ENCODE peak calls at places on chromosomes 16 and 17, in ten cellular contexts. Z is fibroblast of mammary gland, P is mucosa of descending colon, K is esophagus squamous epithelium, Q is lower lobe of right lung, V is thoracic aorta, S is Calu3, M is A549, U is HFF-Myc, G is dorsolateral prefrontal cortex. B is an unnamed sample.

GRCh38 chr17:4934173-4934979 is 2.3 kb downstream of the GP1BA start:
- DNase-seq in K (no peak), P (peak), G (no peak), Q (no peak), V (no peak), U (no peak), S (peak), M (no peak), Z (peak), B (no peak)

GRCh38 chr16:85331685-85332084 is 219.4 kb upstream of the CIBAR2 start:
- DNase-seq in G (no peak), K (no peak), U (no peak), Q (no peak), M (no peak), P (peak), Z (no peak), S (no peak), V (no peak), B (no peak)

GRCh38 chr17:1532836-1533602 is 16.6 kb upstream of the INPP5K start:
- DNase-seq in Q (no peak), V (no peak), K (no peak), S (no peak), M (no peak), P (peak), Z (no peak), U (no peak), G (peak), B (no peak)

GRCh38 chr16:88442811-88443576 is 10.1 kb upstream of the ZFPM1 start:
- DNase-seq in G (peak), M (peak), K (no peak), P (peak), U (no peak), Z (peak), S (peak), Q (peak), V (no peak), B (peak)

GRCh38 chr17:79890706-79891105 is 51.5 kb upstream of the CBX4 start:
- DNase-seq in P (no peak), G (no peak), Z (no peak), M (no peak), S (no peak), U (no peak), V (no peak), K (no peak), Q (no peak), B (no peak)

GRCh38 chr16:72983728-72984350 is 64.1 kb downstream of the ZFHX3 start:
- DNase-seq in G (no peak), Z (no peak), S (no peak), U (no peak), Q (no peak), V (no peak), P (no peak), M (no peak), K (no peak), B (no peak)

GRCh38 chr16:67209565-67209964 is 10.6 kb downstream of the ELMO3 start:
- DNase-seq in V (no peak), M (no peak), G (no peak), S (no peak), K (no peak), Q (no peak), U (no peak), Z (no peak), P (no peak), B (no peak)

GRCh38 chr16:801584-802363 is 1.2 kb upstream of the GNG13 start:
- DNase-seq in Q (no peak), G (no peak), V (no peak), S (no peak), P (no peak), K (no peak), M (no peak), Z (no peak), U (no peak), B (no peak)

GRCh38 chr16:81136331-81137011 is 40.3 kb upstream of the GCSH start:
- DNase-seq in M (no peak), U (no peak), K (no peak), Z (no peak), Q (no peak), P (no peak), V (no peak), S (no peak), G (peak), B (no peak)

GRCh38 chr16:28218109-28218508 is 6.3 kb upstream of the XPO6 start:
- DNase-seq in U (no peak), M (no peak), V (no peak), Z (peak), Q (no peak), G (no peak), K (no peak), S (peak), P (no peak), B (no peak)

GRCh38 chr17:15490634-15491261 is 23.3 kb upstream of the CDRT4 start:
- DNase-seq in Z (peak), G (peak), Q (no peak), V (no peak), M (no peak), S (peak), P (peak), U (peak), K (no peak), B (no peak)

GRCh38 chr16:57810197-57811024 is 8.1 kb upstream of the KIFC3 start:
- DNase-seq in Q (peak), P (peak), U (no peak), K (peak), M (peak), Z (peak), S (peak), V (peak), G (peak), B (no peak)

GRCh38 chr17:68605914-68606313 is 4.7 kb upstream of the FAM20A start:
- DNase-seq in Q (no peak), U (no peak), K (no peak), G (no peak), M (no peak), Z (no peak), S (no peak), V (no peak), P (no peak), B (no peak)

GRCh38 chr17:61475726-61476125 is 23.5 kb downstream of the TBX4 start:
- DNase-seq in V (no peak), P (peak), Q (peak), G (no peak), S (no peak), M (no peak), Z (peak), K (no peak), U (no peak), B (no peak)

GRCh38 chr17:31858647-31859486 is at the start of gene COPRS:
- DNase-seq in U (peak), Z (peak), P (peak), S (peak), K (peak), G (peak), V (peak), M (peak), Q (peak), B (peak)
- TF ChIP-seq CTCF in U (no peak), Z (no peak), P (no peak), S (no peak), K (peak), G (no peak), V (no peak), M (peak), Q (no peak), B (no peak)

DNA sequence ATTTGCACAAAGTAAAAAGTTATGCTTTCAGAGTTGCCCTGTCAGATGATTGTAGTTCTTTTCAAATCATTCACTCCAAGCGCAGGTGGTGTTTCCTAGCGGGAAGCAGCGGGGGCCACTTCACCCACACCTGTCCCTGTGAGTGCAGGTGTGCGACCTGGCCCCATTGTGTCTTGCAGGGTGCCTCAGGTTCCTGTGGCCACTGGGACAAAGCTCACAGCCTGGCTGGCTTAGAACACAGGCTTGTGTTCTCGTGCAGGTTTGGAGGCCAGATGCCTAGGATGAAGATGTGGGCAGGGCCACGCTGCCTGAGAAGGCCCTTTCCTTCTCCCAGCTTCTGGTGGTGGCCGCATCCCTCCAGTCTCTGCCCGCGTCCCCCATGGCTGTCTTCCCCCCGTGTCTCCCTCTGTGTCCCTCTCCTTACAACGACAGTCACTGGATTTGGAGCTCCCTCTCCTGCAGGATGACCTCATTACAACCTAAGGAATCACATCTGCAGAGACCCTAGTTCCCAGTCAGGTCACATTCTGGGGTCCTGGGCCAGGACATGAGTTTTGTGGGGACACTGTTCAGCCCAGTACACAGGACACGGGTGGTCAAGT is 90.5 kb downstream of the NPIPB11 start:
- DNase-seq in Q (no peak), S (peak), U (no peak), G (no peak), K (no peak), V (no peak), P (no peak), M (no peak), Z (no peak), B (no peak)
- TF ChIP-seq CTCF in Q (no peak), S (peak), U (no peak), G (no peak), K (no peak), V (no peak), P (no peak), M (peak), Z (no peak), B (peak)

GRCh38 chr16:75244225-75244792 is 7.1 kb downstream of the BCAR1 start:
- DNase-seq in S (peak), P (peak), K (no peak), G (no peak), V (no peak), U (no peak), Z (peak), M (no peak), Q (peak), B (no peak)
- TF ChIP-seq CTCF in S (no peak), P (no peak), K (no peak), G (no peak), V (no peak), U (no peak), Z (no peak), M (no peak), Q (no peak), B (no peak)

GRCh38 chr17:77445030-77445907 is 304.5 kb downstream of the SEC14L1 start:
- DNase-seq in K (no peak), Q (no peak), U (no peak), G (peak), Z (peak), M (no peak), V (no peak), S (no peak), P (peak), B (peak)

GRCh38 chr17:77443743-77444260 is 303.0 kb downstream of the SEC14L1 start:
- DNase-seq in P (no peak), U (no peak), M (no peak), Q (no peak), S (no peak), V (no peak), Z (no peak), G (no peak), K (no peak), B (no peak)

GRCh38 chr17:77444653-77445029 is 303.9 kb downstream of the SEC14L1 start:
- DNase-seq in Z (peak), P (no peak), G (no peak), M (no peak), S (no peak), Q (no peak), U (no peak), K (no peak), V (no peak), B (no peak)

GRCh38 chr17:77446959-77447634 is 306.3 kb downstream of the SEC14L1 start:
- DNase-seq in G (no peak), V (no peak), Z (peak), Q (no peak), M (no peak), S (no peak), U (no peak), K (no peak), P (no peak), B (peak)

GRCh38 chr17:77445908-77446535 is 305.3 kb downstream of the SEC14L1 start:
- DNase-seq in S (peak), P (peak), U (no peak), V (no peak), G (no peak), Z (no peak), Q (peak), M (no peak), K (no peak), B (no peak)
- TF ChIP-seq CTCF in S (no peak), P (no peak), U (no peak), V (no peak), G (no peak), Z (no peak), Q (no peak), M (no peak), K (no peak), B (no peak)

DNA sequence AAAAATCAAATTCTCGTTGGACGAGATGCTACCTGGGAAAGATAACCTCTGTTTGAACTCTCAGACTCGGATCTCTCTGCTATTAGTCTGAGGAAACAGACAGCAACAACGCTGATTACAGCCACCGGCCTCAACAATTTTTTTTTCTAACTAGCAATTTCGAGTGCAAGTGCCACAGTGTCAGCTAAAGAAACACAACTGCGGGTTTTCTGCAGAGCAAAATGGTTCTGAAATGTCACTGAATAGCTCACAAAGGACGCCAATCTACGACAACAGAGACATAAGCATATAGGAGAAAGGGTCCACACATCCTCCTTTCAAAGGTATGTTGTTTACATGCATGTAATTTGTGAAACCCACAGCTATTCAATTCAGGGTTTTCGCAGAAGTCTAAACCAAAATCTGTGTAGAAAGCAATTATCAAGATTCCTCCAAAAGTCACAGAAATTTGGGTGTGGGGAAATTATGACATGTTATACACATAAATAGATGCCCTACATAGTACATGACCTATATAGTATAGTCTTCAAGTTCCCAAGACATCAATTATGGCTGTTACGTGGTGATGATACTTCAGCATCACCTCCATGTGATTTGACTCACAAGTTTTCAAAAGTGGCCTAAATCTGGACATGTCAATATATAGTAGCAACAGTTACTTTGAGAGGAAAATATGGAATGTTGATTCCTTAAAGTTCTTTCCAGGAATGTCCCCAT is 135.7 kb downstream of the SKAP1 start:
- DNase-seq in K (no peak), M (no peak), U (no peak), G (no peak), Z (no peak), S (no peak), Q (no peak), V (no peak), P (no peak), B (no peak)
- TF ChIP-seq CTCF in K (no peak), M (no peak), U (no peak), G (no peak), Z (no peak), S (no peak), Q (no peak), V (no peak), P (no peak), B (no peak)

DNA sequence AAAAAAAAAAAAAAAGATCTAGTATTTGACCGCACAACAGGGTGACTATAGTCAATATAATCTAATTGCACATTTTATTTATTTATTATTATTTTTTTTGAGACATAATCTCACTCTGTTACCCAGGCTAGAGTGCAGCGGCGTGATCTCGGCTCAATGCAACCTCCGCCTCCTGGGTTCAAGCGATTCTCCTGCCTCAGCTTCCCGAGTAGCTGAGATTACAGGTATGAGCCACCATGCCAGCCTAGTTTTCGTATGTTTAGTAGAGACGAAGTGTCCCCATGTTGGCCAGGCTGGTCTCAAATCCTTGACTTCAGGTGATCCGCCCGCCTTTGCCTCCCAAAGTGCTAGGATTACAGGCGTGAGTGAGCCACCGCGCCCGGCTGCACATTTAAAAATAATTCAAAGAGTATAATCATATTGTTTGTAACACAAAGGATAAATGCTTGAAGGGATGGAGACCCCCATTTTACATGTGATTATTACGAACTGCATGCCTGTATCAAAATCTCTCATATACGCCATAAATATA is 794 bp downstream of the ANKS3 start:
- DNase-seq in V (no peak), Z (no peak), U (no peak), G (no peak), M (no peak), S (no peak), P (no peak), Q (no peak), K (no peak), B (no peak)
- TF ChIP-seq CTCF in V (no peak), Z (no peak), U (no peak), G (no peak), M (no peak), S (no peak), P (no peak), Q (no peak), K (no peak), B (no peak)

GRCh38 chr16:50265260-50265659 is 1.1 kb upstream of the ADCY7 start:
- DNase-seq in M (no peak), V (no peak), K (no peak), U (no peak), Z (no peak), P (peak), Q (no peak), S (peak), G (peak), B (no peak)
- TF ChIP-seq CTCF in M (no peak), V (no peak), K (peak), U (peak), Z (no peak), P (peak), Q (no peak), S (no peak), G (no peak), B (peak)

GRCh38 chr16:14470788-14471187 is 159.3 kb downstream of the PARN start:
- DNase-seq in V (no peak), Q (no peak), G (no peak), S (no peak), M (no peak), P (no peak), K (no peak), Z (no peak), U (no peak), B (no peak)

GRCh38 chr16:14464796-14465195 is 165.3 kb downstream of the PARN start:
- DNase-seq in Z (no peak), G (no peak), Q (no peak), U (no peak), V (no peak), P (no peak), K (no peak), M (no peak), S (no peak), B (no peak)

GRCh38 chr16:14464192-14464591 is 165.9 kb downstream of the PARN start:
- DNase-seq in K (no peak), Q (no peak), G (no peak), U (no peak), Z (no peak), S (no peak), M (no peak), V (no peak), P (no peak), B (no peak)

GRCh38 chr16:14462811-14463210 is 167.2 kb downstream of the PARN start:
- DNase-seq in M (no peak), S (no peak), Z (peak), U (no peak), Q (no peak), G (no peak), K (no peak), P (no peak), V (no peak), B (no peak)

GRCh38 chr16:14465799-14466198 is 164.3 kb downstream of the PARN start:
- DNase-seq in S (no peak), M (no peak), Q (no peak), K (no peak), P (no peak), V (no peak), U (no peak), G (no peak), Z (no peak), B (no peak)
- TF ChIP-seq CTCF in S (no peak), M (no peak), Q (no peak), K (no peak), P (no peak), V (no peak), U (no peak), G (no peak), Z (no peak), B (no peak)